ENCODE peak calls at places on chromosomes 12 and 14, in eight cellular contexts. One of them, this sample, is unnamed.

GRCh38 chr14:101248056-101248725 is 313.1 kb upstream of the DIO3 start:
- DNase-seq in AG04450: no peak
- DNase-seq in GM12878: no peak
- DNase-seq in tibial nerve: no peak
- DNase-seq in CD4-positive, alpha-beta T cell: no peak
- DNase-seq in fibroblast of lung: no peak
- DNase-seq in GM13977: no peak
- DNase-seq in cardiac muscle cell: no peak
- DNase-seq in this sample: no peak

GRCh38 chr14:76987956-76988520 is 40.5 kb downstream of the IRF2BPL start:
- DNase-seq in tibial nerve: no peak
- DNase-seq in AG04450: no peak
- DNase-seq in cardiac muscle cell: no peak
- DNase-seq in CD4-positive, alpha-beta T cell: no peak
- DNase-seq in GM13977: no peak
- DNase-seq in fibroblast of lung: no peak
- DNase-seq in GM12878: no peak
- DNase-seq in this sample: no peak

GRCh38 chr12:121468451-121468850 is 68.5 kb downstream of the RNF34 start:
- DNase-seq in tibial nerve: peak; percentile 28
- DNase-seq in GM12878: no peak
- DNase-seq in AG04450: no peak
- DNase-seq in cardiac muscle cell: no peak
- DNase-seq in GM13977: no peak
- DNase-seq in CD4-positive, alpha-beta T cell: no peak
- DNase-seq in fibroblast of lung: peak; percentile 11
- DNase-seq in this sample: no peak

GRCh38 chr12:104873374-104873773 is 84.7 kb downstream of the SLC41A2 start:
- DNase-seq in fibroblast of lung: peak; percentile 22
- DNase-seq in cardiac muscle cell: peak; percentile 37
- DNase-seq in AG04450: no peak
- DNase-seq in CD4-positive, alpha-beta T cell: no peak
- DNase-seq in GM12878: no peak
- DNase-seq in GM13977: no peak
- DNase-seq in tibial nerve: no peak
- DNase-seq in this sample: no peak

GRCh38 chr14:73862480-73862879 is 10.8 kb downstream of the PTGR2 start:
- DNase-seq in GM13977: no peak
- DNase-seq in fibroblast of lung: no peak
- DNase-seq in GM12878: no peak
- DNase-seq in CD4-positive, alpha-beta T cell: no peak
- DNase-seq in AG04450: no peak
- DNase-seq in cardiac muscle cell: no peak
- DNase-seq in tibial nerve: no peak
- DNase-seq in this sample: no peak

GRCh38 chr14:75222208-75222701 is 45.8 kb upstream of the TMED10 start:
- DNase-seq in tibial nerve: no peak
- DNase-seq in GM13977: peak; percentile 41
- DNase-seq in fibroblast of lung: peak; percentile 54
- DNase-seq in cardiac muscle cell: peak; percentile 87
- DNase-seq in CD4-positive, alpha-beta T cell: no peak
- DNase-seq in AG04450: peak; percentile 33
- DNase-seq in GM12878: peak; percentile 53
- DNase-seq in this sample: peak; percentile 73

GRCh38 chr14:26323781-26324363 is 274.0 kb downstream of the NOVA1 start:
- DNase-seq in CD4-positive, alpha-beta T cell: no peak
- DNase-seq in tibial nerve: no peak
- DNase-seq in AG04450: no peak
- DNase-seq in fibroblast of lung: no peak
- DNase-seq in GM13977: no peak
- DNase-seq in GM12878: no peak
- DNase-seq in cardiac muscle cell: peak; percentile 5
- DNase-seq in this sample: no peak

GRCh38 chr14:85050180-85050579 is 479.8 kb upstream of the FLRT2 start:
- DNase-seq in AG04450: no peak
- DNase-seq in cardiac muscle cell: no peak
- DNase-seq in fibroblast of lung: no peak
- DNase-seq in CD4-positive, alpha-beta T cell: no peak
- DNase-seq in tibial nerve: no peak
- DNase-seq in GM13977: no peak
- DNase-seq in GM12878: no peak
- DNase-seq in this sample: no peak

GRCh38 chr14:67503331-67503730 is 14.8 kb upstream of the TMEM229B start:
- DNase-seq in fibroblast of lung: no peak
- DNase-seq in CD4-positive, alpha-beta T cell: no peak
- DNase-seq in GM12878: no peak
- DNase-seq in GM13977: no peak
- DNase-seq in tibial nerve: no peak
- DNase-seq in cardiac muscle cell: no peak
- DNase-seq in AG04450: no peak
- DNase-seq in this sample: no peak

DNA sequence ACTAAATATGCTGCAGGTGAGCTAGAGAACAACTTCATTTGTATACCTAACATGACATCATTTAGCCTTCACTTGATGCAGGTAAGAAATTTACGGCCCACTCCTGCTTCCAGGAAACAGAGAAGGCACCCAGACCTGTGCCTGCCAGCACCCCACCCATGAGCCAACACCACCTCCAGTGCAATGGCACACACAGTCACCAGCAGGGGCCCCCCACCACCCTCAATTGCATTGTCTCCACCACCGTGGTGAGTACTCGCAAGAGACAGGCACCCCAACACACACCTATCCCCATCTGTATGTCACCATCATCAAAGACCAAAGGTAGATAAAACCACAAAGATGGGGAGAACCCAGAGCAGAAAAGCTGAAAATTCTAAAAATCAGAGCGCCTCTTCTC is 107.6 kb downstream of the KLHL28 start:
- DNase-seq in GM12878: no peak
- DNase-seq in AG04450: no peak
- DNase-seq in cardiac muscle cell: no peak
- DNase-seq in fibroblast of lung: no peak
- DNase-seq in tibial nerve: no peak
- DNase-seq in CD4-positive, alpha-beta T cell: no peak
- DNase-seq in GM13977: no peak
- DNase-seq in this sample: no peak
- TF ChIP-seq CTCF in GM12878: no peak
- TF ChIP-seq CTCF in AG04450: no peak
- TF ChIP-seq CTCF in cardiac muscle cell: no peak
- TF ChIP-seq CTCF in fibroblast of lung: no peak
- TF ChIP-seq CTCF in tibial nerve: no peak
- TF ChIP-seq CTCF in CD4-positive, alpha-beta T cell: no peak
- TF ChIP-seq CTCF in GM13977: peak; percentile 8
- TF ChIP-seq CTCF in this sample: no peak

GRCh38 chr12:90188857-90189256 is 480.2 kb upstream of the ATP2B1 start:
- DNase-seq in AG04450: no peak
- DNase-seq in tibial nerve: no peak
- DNase-seq in CD4-positive, alpha-beta T cell: no peak
- DNase-seq in GM13977: no peak
- DNase-seq in cardiac muscle cell: no peak
- DNase-seq in fibroblast of lung: no peak
- DNase-seq in GM12878: no peak
- DNase-seq in this sample: no peak

GRCh38 chr12:90183201-90183600 is 474.6 kb upstream of the ATP2B1 start:
- DNase-seq in fibroblast of lung: no peak
- DNase-seq in GM13977: no peak
- DNase-seq in AG04450: no peak
- DNase-seq in CD4-positive, alpha-beta T cell: no peak
- DNase-seq in cardiac muscle cell: no peak
- DNase-seq in GM12878: no peak
- DNase-seq in tibial nerve: no peak
- DNase-seq in this sample: no peak
- TF ChIP-seq CTCF in fibroblast of lung: no peak
- TF ChIP-seq CTCF in GM13977: no peak
- TF ChIP-seq CTCF in AG04450: no peak
- TF ChIP-seq CTCF in CD4-positive, alpha-beta T cell: no peak
- TF ChIP-seq CTCF in cardiac muscle cell: no peak
- TF ChIP-seq CTCF in GM12878: no peak
- TF ChIP-seq CTCF in tibial nerve: no peak
- TF ChIP-seq CTCF in this sample: no peak

GRCh38 chr14:55425091-55425490 is 13.5 kb upstream of the ATG14 start:
- DNase-seq in CD4-positive, alpha-beta T cell: no peak
- DNase-seq in cardiac muscle cell: no peak
- DNase-seq in GM12878: no peak
- DNase-seq in tibial nerve: no peak
- DNase-seq in fibroblast of lung: no peak
- DNase-seq in AG04450: no peak
- DNase-seq in GM13977: no peak
- DNase-seq in this sample: no peak
- TF ChIP-seq CTCF in CD4-positive, alpha-beta T cell: no peak
- TF ChIP-seq CTCF in cardiac muscle cell: peak; percentile 18
- TF ChIP-seq CTCF in GM12878: peak; percentile 13
- TF ChIP-seq CTCF in tibial nerve: no peak
- TF ChIP-seq CTCF in fibroblast of lung: no peak
- TF ChIP-seq CTCF in AG04450: no peak
- TF ChIP-seq CTCF in GM13977: no peak
- TF ChIP-seq CTCF in this sample: no peak

DNA sequence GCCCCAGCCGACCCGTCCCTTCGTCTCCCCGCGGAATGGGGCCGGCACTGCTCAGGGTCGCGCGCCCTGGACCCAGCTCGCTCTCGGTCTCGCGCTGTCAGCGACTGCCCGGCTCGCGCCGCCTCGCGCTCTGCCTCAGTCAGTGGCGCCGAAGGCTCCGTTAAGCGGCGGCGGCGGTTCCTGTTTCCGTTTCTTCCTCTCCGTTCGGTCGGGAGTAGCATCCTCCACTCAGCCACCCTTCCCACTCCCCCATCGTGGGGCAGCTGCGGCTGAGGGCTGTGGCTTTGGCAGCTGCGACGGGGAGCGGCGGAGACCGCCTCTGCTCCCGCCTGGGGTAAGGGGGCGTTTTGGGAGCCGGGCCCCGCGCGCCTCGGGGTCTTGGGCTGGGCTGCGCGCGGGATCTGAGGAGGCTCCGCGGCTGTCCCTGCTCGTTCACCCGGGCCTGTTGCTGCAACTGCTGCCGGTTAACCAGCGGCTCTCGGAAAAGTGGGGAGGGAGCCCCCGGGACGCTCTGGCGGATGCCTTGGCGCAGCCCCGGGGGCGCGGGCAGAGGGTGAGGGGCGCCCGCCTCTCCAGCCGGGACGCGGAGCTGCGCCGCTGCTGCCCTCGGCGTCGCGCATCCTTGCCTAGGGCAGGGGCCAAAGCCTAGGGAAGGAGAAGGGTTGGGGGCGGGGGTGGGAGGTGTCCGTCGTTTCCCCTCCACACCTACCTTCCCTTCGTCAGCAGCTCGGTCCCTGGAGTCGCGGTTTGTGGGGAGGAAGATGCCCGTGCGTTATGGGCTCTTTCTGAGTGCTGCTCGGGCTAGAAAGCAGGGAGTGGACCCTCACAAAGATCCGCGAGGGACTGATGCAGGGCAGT is 580 bp downstream of the FUT8 start:
- DNase-seq in AG04450: peak; percentile 34
- DNase-seq in fibroblast of lung: peak; percentile 72
- DNase-seq in GM13977: no peak
- DNase-seq in CD4-positive, alpha-beta T cell: peak; percentile 69
- DNase-seq in tibial nerve: peak; percentile 46
- DNase-seq in cardiac muscle cell: peak; percentile 33
- DNase-seq in GM12878: no peak
- DNase-seq in this sample: peak; percentile 84
- TF ChIP-seq CTCF in AG04450: peak; percentile 18
- TF ChIP-seq CTCF in fibroblast of lung: peak; percentile 17
- TF ChIP-seq CTCF in GM13977: peak; percentile 7
- TF ChIP-seq CTCF in CD4-positive, alpha-beta T cell: no peak
- TF ChIP-seq CTCF in tibial nerve: no peak
- TF ChIP-seq CTCF in cardiac muscle cell: no peak
- TF ChIP-seq CTCF in GM12878: peak; percentile 10
- TF ChIP-seq CTCF in this sample: no peak

GRCh38 chr12:32708926-32709325 is 29.8 kb downstream of the DNM1L start:
- DNase-seq in AG04450: no peak
- DNase-seq in CD4-positive, alpha-beta T cell: no peak
- DNase-seq in GM12878: no peak
- DNase-seq in fibroblast of lung: no peak
- DNase-seq in cardiac muscle cell: no peak
- DNase-seq in GM13977: no peak
- DNase-seq in tibial nerve: no peak
- DNase-seq in this sample: no peak
- TF ChIP-seq CTCF in AG04450: no peak
- TF ChIP-seq CTCF in CD4-positive, alpha-beta T cell: no peak
- TF ChIP-seq CTCF in GM12878: no peak
- TF ChIP-seq CTCF in fibroblast of lung: no peak
- TF ChIP-seq CTCF in cardiac muscle cell: no peak
- TF ChIP-seq CTCF in GM13977: no peak
- TF ChIP-seq CTCF in tibial nerve: no peak
- TF ChIP-seq CTCF in this sample: no peak

DNA sequence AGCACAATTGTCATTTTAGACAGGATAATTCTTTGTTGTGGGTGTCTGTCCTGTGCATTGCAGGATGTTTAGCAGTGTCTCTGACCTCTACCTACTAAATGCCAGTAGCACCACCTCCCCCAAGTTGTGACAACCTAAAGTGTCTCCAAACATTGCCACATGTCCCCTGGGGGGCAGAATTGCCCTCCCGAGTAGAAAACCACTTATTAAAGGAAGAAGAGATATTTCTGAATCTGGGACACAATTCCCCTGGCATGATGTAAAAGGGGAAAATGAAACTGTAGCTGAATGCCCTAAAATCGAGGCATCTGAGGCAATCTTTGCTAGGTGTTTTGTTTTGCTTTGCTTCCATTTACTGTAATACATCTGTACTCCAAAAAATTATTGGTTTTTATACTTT is 116.8 kb upstream of the NAP1L1 start:
- DNase-seq in tibial nerve: no peak
- DNase-seq in GM12878: no peak
- DNase-seq in AG04450: no peak
- DNase-seq in cardiac muscle cell: no peak
- DNase-seq in CD4-positive, alpha-beta T cell: no peak
- DNase-seq in fibroblast of lung: no peak
- DNase-seq in GM13977: no peak
- DNase-seq in this sample: no peak
- TF ChIP-seq CTCF in tibial nerve: no peak
- TF ChIP-seq CTCF in GM12878: no peak
- TF ChIP-seq CTCF in AG04450: no peak
- TF ChIP-seq CTCF in cardiac muscle cell: no peak
- TF ChIP-seq CTCF in CD4-positive, alpha-beta T cell: no peak
- TF ChIP-seq CTCF in fibroblast of lung: no peak
- TF ChIP-seq CTCF in GM13977: no peak
- TF ChIP-seq CTCF in this sample: no peak

GRCh38 chr12:132214161-132214476 is 69.9 kb downstream of the NOC4L start:
- DNase-seq in CD4-positive, alpha-beta T cell: no peak
- DNase-seq in GM12878: no peak
- DNase-seq in GM13977: no peak
- DNase-seq in cardiac muscle cell: no peak
- DNase-seq in fibroblast of lung: no peak
- DNase-seq in AG04450: no peak
- DNase-seq in tibial nerve: no peak
- DNase-seq in this sample: no peak

GRCh38 chr12:132216354-132216987 is 72.2 kb downstream of the NOC4L start:
- DNase-seq in GM12878: no peak
- DNase-seq in CD4-positive, alpha-beta T cell: no peak
- DNase-seq in cardiac muscle cell: no peak
- DNase-seq in AG04450: no peak
- DNase-seq in GM13977: no peak
- DNase-seq in fibroblast of lung: no peak
- DNase-seq in tibial nerve: no peak
- DNase-seq in this sample: no peak

GRCh38 chr12:132213359-132214160 is 69.3 kb downstream of the NOC4L start:
- DNase-seq in tibial nerve: no peak
- DNase-seq in AG04450: no peak
- DNase-seq in GM13977: no peak
- DNase-seq in GM12878: no peak
- DNase-seq in fibroblast of lung: no peak
- DNase-seq in CD4-positive, alpha-beta T cell: no peak
- DNase-seq in cardiac muscle cell: no peak
- DNase-seq in this sample: no peak

GRCh38 chr12:132215644-132215989 is 71.4 kb downstream of the NOC4L start:
- DNase-seq in AG04450: no peak
- DNase-seq in CD4-positive, alpha-beta T cell: no peak
- DNase-seq in GM12878: no peak
- DNase-seq in fibroblast of lung: no peak
- DNase-seq in GM13977: no peak
- DNase-seq in tibial nerve: no peak
- DNase-seq in cardiac muscle cell: no peak
- DNase-seq in this sample: no peak

GRCh38 chr12:132214906-132215643 is 70.8 kb downstream of the NOC4L start:
- DNase-seq in cardiac muscle cell: no peak
- DNase-seq in GM12878: no peak
- DNase-seq in tibial nerve: no peak
- DNase-seq in AG04450: no peak
- DNase-seq in GM13977: no peak
- DNase-seq in CD4-positive, alpha-beta T cell: no peak
- DNase-seq in fibroblast of lung: no peak
- DNase-seq in this sample: no peak
- TF ChIP-seq CTCF in cardiac muscle cell: no peak
- TF ChIP-seq CTCF in GM12878: no peak
- TF ChIP-seq CTCF in tibial nerve: no peak
- TF ChIP-seq CTCF in AG04450: no peak
- TF ChIP-seq CTCF in GM13977: no peak
- TF ChIP-seq CTCF in CD4-positive, alpha-beta T cell: no peak
- TF ChIP-seq CTCF in fibroblast of lung: no peak
- TF ChIP-seq CTCF in this sample: no peak

This sample was measured in lower lobe of right lung.